ENCODE peak calls at places on chromosomes 4 and X, in nine cellular contexts. M, R, N, V, K, B, L, O and F are unnamed samples.

GRCh38 chr4:139875456-139875855 is 209.8 kb downstream of the MGST2 start:
- DNase-seq in M (no peak), N (no peak), O (no peak), L (no peak), R (no peak), V (no peak), B (no peak), K (no peak), F (no peak)

GRCh38 chr4:173490256-173490655 is 39.8 kb downstream of the HAND2 start:
- DNase-seq in L (no peak), R (no peak), V (no peak), B (no peak), M (no peak), N (no peak), K (no peak), O (no peak), F (no peak)

GRCh38 chr4:105126311-105127153 is 20.1 kb upstream of the TET2 start:
- DNase-seq in L (no peak), M (no peak), B (no peak), N (no peak), K (no peak), O (no peak), R (no peak), V (no peak), F (peak)

GRCh38 chr4:40837094-40837870 is 87.5 kb downstream of the NSUN7 start:
- DNase-seq in L (no peak), B (no peak), K (no peak), M (peak), O (no peak), R (no peak), V (no peak), N (no peak), F (no peak)

GRCh38 chrX:57595381-57595811 is 3.6 kb downstream of the ZXDB start:
- DNase-seq in B (no peak), V (peak), N (no peak), L (peak), O (no peak), K (no peak), M (no peak), R (no peak), F (peak)

GRCh38 chr4:57612279-57612678 is 502.1 kb upstream of the IGFBP7 start:
- DNase-seq in L (no peak), B (no peak), N (no peak), R (no peak), K (no peak), M (no peak), V (no peak), O (no peak), F (no peak)

GRCh38 chr4:154722262-154722661 is 21.5 kb upstream of the LRAT start:
- DNase-seq in B (no peak), M (no peak), V (no peak), R (no peak), K (no peak), N (no peak), O (no peak), L (no peak), F (no peak)

GRCh38 chr4:173262363-173262762 is 71.8 kb downstream of the HMGB2 start:
- DNase-seq in N (no peak), O (no peak), R (no peak), M (no peak), B (no peak), L (no peak), K (no peak), V (no peak), F (no peak)

GRCh38 chrX:140983730-140984129 is 18.7 kb upstream of the SPANXB1 start:
- DNase-seq in K (no peak), O (no peak), M (no peak), N (no peak), V (no peak), R (no peak), B (no peak), L (no peak), F (no peak)

GRCh38 chr4:156293657-156294297 is 340.1 kb upstream of the CTSO start:
- DNase-seq in B (no peak), V (no peak), M (no peak), N (no peak), R (no peak), O (no peak), L (peak), K (no peak), F (peak)

GRCh38 chr4:10169839-10170387 is 53.3 kb upstream of the WDR1 start:
- DNase-seq in B (no peak), M (no peak), V (no peak), L (no peak), N (no peak), R (no peak), O (no peak), K (no peak), F (no peak)

GRCh38 chrX:104372547-104372946 is 117.8 kb upstream of the ESX1 start:
- DNase-seq in O (no peak), K (no peak), N (no peak), L (no peak), R (no peak), V (no peak), B (no peak), M (no peak), F (no peak)

DNA sequence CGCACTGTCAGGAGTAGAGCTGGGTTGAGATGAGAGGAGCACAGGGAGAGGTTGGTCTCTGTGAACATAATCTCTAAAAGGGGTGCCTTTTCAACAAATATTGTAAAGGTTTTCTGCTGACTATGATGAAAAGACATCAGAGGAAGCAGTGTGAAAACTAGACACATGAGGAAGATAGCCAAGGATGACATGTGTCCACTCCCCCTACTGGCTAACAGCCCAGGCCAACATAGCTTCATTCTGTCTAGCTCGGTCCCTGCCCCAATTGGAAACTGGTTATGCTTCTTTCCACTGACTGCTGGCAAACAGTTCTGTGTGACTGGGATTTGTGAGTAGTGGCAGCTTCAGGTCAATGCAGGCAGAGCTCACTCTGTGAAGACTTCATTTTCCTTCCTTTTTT is 115.4 kb upstream of the ESX1 start:
- DNase-seq in K (peak), L (no peak), M (peak), B (no peak), O (no peak), N (no peak), R (no peak), V (no peak), F (no peak)
- TF ChIP-seq CTCF in K (no peak), L (peak), M (peak), B (no peak), O (no peak), N (no peak), R (no peak), V (no peak), F (no peak)

DNA sequence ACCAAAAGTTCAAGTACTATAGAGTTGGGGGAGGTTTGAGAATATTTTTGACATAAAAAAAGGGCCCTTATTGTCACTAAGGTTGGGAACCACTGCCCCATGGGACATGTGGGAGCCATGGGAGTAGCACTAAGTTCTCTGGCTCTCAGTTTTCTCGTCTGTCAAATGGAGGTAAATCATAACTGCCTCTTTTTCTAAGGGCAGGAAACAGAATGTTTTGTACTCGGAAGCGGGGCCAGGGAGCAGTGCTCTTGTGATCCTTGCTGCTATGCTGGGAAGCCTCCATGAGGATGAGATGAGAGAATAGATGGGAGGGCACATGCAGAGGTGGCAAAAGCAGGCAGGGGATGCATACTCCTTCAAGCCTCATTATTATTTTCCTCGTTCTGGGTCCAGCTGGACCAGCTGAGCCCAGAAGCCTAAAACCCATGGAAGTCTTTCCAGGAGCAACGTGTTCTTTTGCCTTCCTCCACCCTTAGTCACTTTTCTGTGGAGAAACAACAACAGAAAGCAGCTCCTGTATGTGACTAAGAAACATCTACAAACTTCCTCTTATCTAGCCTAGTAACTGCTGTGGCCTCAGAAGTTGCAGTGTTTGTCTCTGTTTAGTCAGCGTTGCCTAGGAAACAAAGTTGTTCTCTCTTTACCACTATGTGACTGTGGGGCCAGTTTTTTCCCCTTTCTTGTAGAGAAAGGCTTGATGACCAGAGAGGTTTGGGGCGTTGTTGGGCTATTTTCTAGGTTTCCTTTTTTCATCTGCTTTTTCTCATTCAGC is 64.8 kb downstream of the TSC22D3 start:
- DNase-seq in K (peak), B (peak), L (peak), N (peak), R (no peak), M (no peak), O (no peak), V (peak), F (peak)
- H3K4me3 ChIP-seq in K (no peak), B (peak), L (no peak), N (no peak), R (no peak), M (no peak), O (peak), V (no peak), F (no peak)

GRCh38 chrX:40920351-40920750 is 164.9 kb upstream of the USP9X start:
- DNase-seq in M (no peak), K (no peak), O (no peak), R (no peak), V (no peak), B (no peak), N (no peak), L (no peak), F (no peak)

GRCh38 chrX:40928076-40928475 is 157.2 kb upstream of the USP9X start:
- DNase-seq in B (no peak), R (no peak), K (no peak), V (no peak), M (no peak), N (no peak), L (no peak), O (no peak), F (no peak)

DNA sequence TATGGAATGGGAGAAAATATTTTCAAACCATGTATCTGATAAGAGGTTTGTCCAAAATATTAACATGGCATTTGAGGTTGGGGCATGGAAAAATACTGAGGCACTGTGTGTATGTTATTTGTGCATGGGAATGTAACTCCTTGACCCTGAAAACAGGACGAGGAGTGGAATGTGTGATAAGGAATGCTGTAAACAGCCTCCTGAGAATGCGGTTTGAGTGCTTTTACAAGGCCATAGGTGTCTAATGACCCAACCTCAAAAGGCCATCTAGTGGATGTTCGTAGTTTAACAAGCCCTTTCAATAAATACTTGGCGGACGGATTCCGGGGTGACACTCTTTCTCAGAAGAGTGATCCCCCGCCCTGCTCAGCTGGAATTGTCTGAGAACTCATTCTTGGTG is 162.9 kb upstream of the USP9X start:
- DNase-seq in L (no peak), K (peak), N (no peak), V (no peak), R (no peak), O (no peak), M (no peak), B (no peak), F (peak)
- TF ChIP-seq CTCF in L (peak), K (peak), N (no peak), V (no peak), R (peak), O (no peak), M (peak), B (no peak), F (peak)

GRCh38 chrX:133984857-133985163 is 584 bp downstream of the GPC3 start:
- DNase-seq in V (peak), K (no peak), N (no peak), R (no peak), L (no peak), M (no peak), B (no peak), O (no peak), F (no peak)
- H3K4me3 ChIP-seq in V (peak), K (no peak), N (no peak), R (no peak), L (no peak), M (no peak), B (peak), O (peak), F (no peak)